ENCODE peak calls at places on chromosomes 4 and X, in seven cellular contexts. One of them, this sample, is unnamed.

GRCh38 chr4:82482387-82482786 is 52.0 kb downstream of the ENOPH1 start:
- DNase-seq in HS-5: no peak
- DNase-seq in activated CD4-positive, alpha-beta T cell treated with anti-CD3 and anti-CD28 coated beads, Interleukin-2, amount 10 ng/mL, durations not matched to agents 7 days and 5 days: no peak
- DNase-seq in germinal center: no peak
- DNase-seq in activated gamma-delta T cell treated with Interleukin-2 at 50 U/mL for 16 hours: no peak
- DNase-seq in iPS-NIHi11: no peak
- DNase-seq in activated naive CD8-positive, alpha-beta T cell treated with anti-CD3 and anti-CD28 coated beads, Interleukin-2, amount 50 U/mL, for 24 hours: no peak
- DNase-seq in this sample: no peak

GRCh38 chr4:155305619-155306018 is 71.1 kb downstream of the MAP9 start:
- DNase-seq in HS-5: no peak
- DNase-seq in activated CD4-positive, alpha-beta T cell treated with anti-CD3 and anti-CD28 coated beads, Interleukin-2, amount 10 ng/mL, durations not matched to agents 7 days and 5 days: no peak
- DNase-seq in germinal center: no peak
- DNase-seq in activated gamma-delta T cell treated with Interleukin-2 at 50 U/mL for 16 hours: no peak
- DNase-seq in iPS-NIHi11: no peak
- DNase-seq in activated naive CD8-positive, alpha-beta T cell treated with anti-CD3 and anti-CD28 coated beads, Interleukin-2, amount 50 U/mL, for 24 hours: no peak
- DNase-seq in this sample: no peak

GRCh38 chrX:34491126-34491525 is 166.0 kb downstream of the TMEM47 start:
- DNase-seq in HS-5: no peak
- DNase-seq in activated CD4-positive, alpha-beta T cell treated with anti-CD3 and anti-CD28 coated beads, Interleukin-2, amount 10 ng/mL, durations not matched to agents 7 days and 5 days: no peak
- DNase-seq in germinal center: no peak
- DNase-seq in activated gamma-delta T cell treated with Interleukin-2 at 50 U/mL for 16 hours: no peak
- DNase-seq in iPS-NIHi11: no peak
- DNase-seq in activated naive CD8-positive, alpha-beta T cell treated with anti-CD3 and anti-CD28 coated beads, Interleukin-2, amount 50 U/mL, for 24 hours: no peak
- DNase-seq in this sample: no peak

GRCh38 chr4:6575503-6576240 is 683 bp downstream of the MAN2B2 start:
- DNase-seq in HS-5: no peak
- DNase-seq in activated CD4-positive, alpha-beta T cell treated with anti-CD3 and anti-CD28 coated beads, Interleukin-2, amount 10 ng/mL, durations not matched to agents 7 days and 5 days: no peak
- DNase-seq in germinal center: no peak
- DNase-seq in activated gamma-delta T cell treated with Interleukin-2 at 50 U/mL for 16 hours: no peak
- DNase-seq in iPS-NIHi11: no peak
- DNase-seq in activated naive CD8-positive, alpha-beta T cell treated with anti-CD3 and anti-CD28 coated beads, Interleukin-2, amount 50 U/mL, for 24 hours: no peak
- DNase-seq in this sample: no peak

GRCh38 chr4:6410078-6410477 is 62.3 kb downstream of the PPP2R2C start:
- DNase-seq in HS-5: no peak
- DNase-seq in activated CD4-positive, alpha-beta T cell treated with anti-CD3 and anti-CD28 coated beads, Interleukin-2, amount 10 ng/mL, durations not matched to agents 7 days and 5 days: no peak
- DNase-seq in germinal center: no peak
- DNase-seq in activated gamma-delta T cell treated with Interleukin-2 at 50 U/mL for 16 hours: no peak
- DNase-seq in iPS-NIHi11: no peak
- DNase-seq in activated naive CD8-positive, alpha-beta T cell treated with anti-CD3 and anti-CD28 coated beads, Interleukin-2, amount 50 U/mL, for 24 hours: no peak
- DNase-seq in this sample: no peak

GRCh38 chr4:107721436-107722090 is 1.5 kb upstream of the PAPSS1 start:
- DNase-seq in HS-5: no peak
- DNase-seq in activated CD4-positive, alpha-beta T cell treated with anti-CD3 and anti-CD28 coated beads, Interleukin-2, amount 10 ng/mL, durations not matched to agents 7 days and 5 days: peak
- DNase-seq in germinal center: peak
- DNase-seq in activated gamma-delta T cell treated with Interleukin-2 at 50 U/mL for 16 hours: peak
- DNase-seq in iPS-NIHi11: peak
- DNase-seq in activated naive CD8-positive, alpha-beta T cell treated with anti-CD3 and anti-CD28 coated beads, Interleukin-2, amount 50 U/mL, for 24 hours: peak
- DNase-seq in this sample: no peak

GRCh38 chr4:38467296-38467695 is 196.7 kb upstream of the KLF3 start:
- DNase-seq in HS-5: no peak
- DNase-seq in activated CD4-positive, alpha-beta T cell treated with anti-CD3 and anti-CD28 coated beads, Interleukin-2, amount 10 ng/mL, durations not matched to agents 7 days and 5 days: no peak
- DNase-seq in germinal center: no peak
- DNase-seq in activated gamma-delta T cell treated with Interleukin-2 at 50 U/mL for 16 hours: no peak
- DNase-seq in iPS-NIHi11: no peak
- DNase-seq in activated naive CD8-positive, alpha-beta T cell treated with anti-CD3 and anti-CD28 coated beads, Interleukin-2, amount 50 U/mL, for 24 hours: no peak
- DNase-seq in this sample: no peak

GRCh38 chr4:152996101-152996500 is 60.0 kb downstream of the FHDC1 start:
- DNase-seq in HS-5: no peak
- DNase-seq in activated CD4-positive, alpha-beta T cell treated with anti-CD3 and anti-CD28 coated beads, Interleukin-2, amount 10 ng/mL, durations not matched to agents 7 days and 5 days: no peak
- DNase-seq in germinal center: no peak
- DNase-seq in activated gamma-delta T cell treated with Interleukin-2 at 50 U/mL for 16 hours: no peak
- DNase-seq in iPS-NIHi11: no peak
- DNase-seq in activated naive CD8-positive, alpha-beta T cell treated with anti-CD3 and anti-CD28 coated beads, Interleukin-2, amount 50 U/mL, for 24 hours: no peak
- DNase-seq in this sample: no peak

GRCh38 chrX:125293792-125294780 is 25.6 kb upstream of the TEX13C start:
- DNase-seq in HS-5: no peak
- DNase-seq in activated CD4-positive, alpha-beta T cell treated with anti-CD3 and anti-CD28 coated beads, Interleukin-2, amount 10 ng/mL, durations not matched to agents 7 days and 5 days: no peak
- DNase-seq in germinal center: no peak
- DNase-seq in activated gamma-delta T cell treated with Interleukin-2 at 50 U/mL for 16 hours: no peak
- DNase-seq in iPS-NIHi11: no peak
- DNase-seq in activated naive CD8-positive, alpha-beta T cell treated with anti-CD3 and anti-CD28 coated beads, Interleukin-2, amount 50 U/mL, for 24 hours: no peak
- DNase-seq in this sample: no peak

GRCh38 chr4:1668488-1668840 is 15.6 kb downstream of the FAM53A start:
- DNase-seq in HS-5: no peak
- DNase-seq in activated CD4-positive, alpha-beta T cell treated with anti-CD3 and anti-CD28 coated beads, Interleukin-2, amount 10 ng/mL, durations not matched to agents 7 days and 5 days: no peak
- DNase-seq in germinal center: no peak
- DNase-seq in activated gamma-delta T cell treated with Interleukin-2 at 50 U/mL for 16 hours: no peak
- DNase-seq in iPS-NIHi11: no peak
- DNase-seq in activated naive CD8-positive, alpha-beta T cell treated with anti-CD3 and anti-CD28 coated beads, Interleukin-2, amount 50 U/mL, for 24 hours: no peak
- DNase-seq in this sample: no peak

GRCh38 chr4:20101831-20102230 is 149.9 kb upstream of the SLIT2 start:
- DNase-seq in HS-5: no peak
- DNase-seq in activated CD4-positive, alpha-beta T cell treated with anti-CD3 and anti-CD28 coated beads, Interleukin-2, amount 10 ng/mL, durations not matched to agents 7 days and 5 days: no peak
- DNase-seq in germinal center: no peak
- DNase-seq in activated gamma-delta T cell treated with Interleukin-2 at 50 U/mL for 16 hours: no peak
- DNase-seq in iPS-NIHi11: no peak
- DNase-seq in activated naive CD8-positive, alpha-beta T cell treated with anti-CD3 and anti-CD28 coated beads, Interleukin-2, amount 50 U/mL, for 24 hours: no peak
- DNase-seq in this sample: no peak

GRCh38 chrX:37291924-37292323 is 57.2 kb upstream of the PRRG1 start:
- DNase-seq in HS-5: no peak
- DNase-seq in activated CD4-positive, alpha-beta T cell treated with anti-CD3 and anti-CD28 coated beads, Interleukin-2, amount 10 ng/mL, durations not matched to agents 7 days and 5 days: no peak
- DNase-seq in germinal center: no peak
- DNase-seq in activated gamma-delta T cell treated with Interleukin-2 at 50 U/mL for 16 hours: no peak
- DNase-seq in iPS-NIHi11: no peak
- DNase-seq in activated naive CD8-positive, alpha-beta T cell treated with anti-CD3 and anti-CD28 coated beads, Interleukin-2, amount 50 U/mL, for 24 hours: no peak
- DNase-seq in this sample: no peak

GRCh38 chr4:31844350-31844749 is 1124.2 kb downstream of the PCDH7 start:
- DNase-seq in HS-5: no peak
- DNase-seq in activated CD4-positive, alpha-beta T cell treated with anti-CD3 and anti-CD28 coated beads, Interleukin-2, amount 10 ng/mL, durations not matched to agents 7 days and 5 days: no peak
- DNase-seq in germinal center: no peak
- DNase-seq in activated gamma-delta T cell treated with Interleukin-2 at 50 U/mL for 16 hours: no peak
- DNase-seq in iPS-NIHi11: no peak
- DNase-seq in activated naive CD8-positive, alpha-beta T cell treated with anti-CD3 and anti-CD28 coated beads, Interleukin-2, amount 50 U/mL, for 24 hours: no peak
- DNase-seq in this sample: no peak

GRCh38 chr4:187258651-187259401 is 535.2 kb upstream of the FAT1 start:
- DNase-seq in HS-5: no peak
- DNase-seq in activated CD4-positive, alpha-beta T cell treated with anti-CD3 and anti-CD28 coated beads, Interleukin-2, amount 10 ng/mL, durations not matched to agents 7 days and 5 days: no peak
- DNase-seq in germinal center: no peak
- DNase-seq in activated gamma-delta T cell treated with Interleukin-2 at 50 U/mL for 16 hours: no peak
- DNase-seq in iPS-NIHi11: peak
- DNase-seq in activated naive CD8-positive, alpha-beta T cell treated with anti-CD3 and anti-CD28 coated beads, Interleukin-2, amount 50 U/mL, for 24 hours: no peak
- DNase-seq in this sample: no peak

GRCh38 chr4:182806259-182807252 is 110.6 kb downstream of the DCTD start:
- DNase-seq in HS-5: peak
- DNase-seq in activated CD4-positive, alpha-beta T cell treated with anti-CD3 and anti-CD28 coated beads, Interleukin-2, amount 10 ng/mL, durations not matched to agents 7 days and 5 days: peak
- DNase-seq in germinal center: peak
- DNase-seq in activated gamma-delta T cell treated with Interleukin-2 at 50 U/mL for 16 hours: peak
- DNase-seq in iPS-NIHi11: peak
- DNase-seq in activated naive CD8-positive, alpha-beta T cell treated with anti-CD3 and anti-CD28 coated beads, Interleukin-2, amount 50 U/mL, for 24 hours: peak
- DNase-seq in this sample: peak

GRCh38 chrX:136586386-136586785 is 54.4 kb downstream of the VGLL1 start:
- DNase-seq in HS-5: no peak
- DNase-seq in activated CD4-positive, alpha-beta T cell treated with anti-CD3 and anti-CD28 coated beads, Interleukin-2, amount 10 ng/mL, durations not matched to agents 7 days and 5 days: peak
- DNase-seq in germinal center: no peak
- DNase-seq in activated gamma-delta T cell treated with Interleukin-2 at 50 U/mL for 16 hours: peak
- DNase-seq in iPS-NIHi11: no peak
- DNase-seq in activated naive CD8-positive, alpha-beta T cell treated with anti-CD3 and anti-CD28 coated beads, Interleukin-2, amount 50 U/mL, for 24 hours: no peak
- DNase-seq in this sample: no peak

GRCh38 chr4:13430834-13431568 is 53.1 kb downstream of the RAB28 start:
- DNase-seq in HS-5: no peak
- DNase-seq in activated CD4-positive, alpha-beta T cell treated with anti-CD3 and anti-CD28 coated beads, Interleukin-2, amount 10 ng/mL, durations not matched to agents 7 days and 5 days: no peak
- DNase-seq in germinal center: no peak
- DNase-seq in activated gamma-delta T cell treated with Interleukin-2 at 50 U/mL for 16 hours: no peak
- DNase-seq in iPS-NIHi11: peak
- DNase-seq in activated naive CD8-positive, alpha-beta T cell treated with anti-CD3 and anti-CD28 coated beads, Interleukin-2, amount 50 U/mL, for 24 hours: no peak
- DNase-seq in this sample: no peak

GRCh38 chr4:101944649-101945048 is 154.1 kb downstream of the BANK1 start:
- DNase-seq in HS-5: no peak
- DNase-seq in activated CD4-positive, alpha-beta T cell treated with anti-CD3 and anti-CD28 coated beads, Interleukin-2, amount 10 ng/mL, durations not matched to agents 7 days and 5 days: no peak
- DNase-seq in germinal center: no peak
- DNase-seq in activated gamma-delta T cell treated with Interleukin-2 at 50 U/mL for 16 hours: no peak
- DNase-seq in iPS-NIHi11: no peak
- DNase-seq in activated naive CD8-positive, alpha-beta T cell treated with anti-CD3 and anti-CD28 coated beads, Interleukin-2, amount 50 U/mL, for 24 hours: no peak
- DNase-seq in this sample: no peak

GRCh38 chr4:86963697-86964096 is 28.9 kb downstream of the AFF1 start:
- DNase-seq in HS-5: no peak
- DNase-seq in activated CD4-positive, alpha-beta T cell treated with anti-CD3 and anti-CD28 coated beads, Interleukin-2, amount 10 ng/mL, durations not matched to agents 7 days and 5 days: no peak
- DNase-seq in germinal center: no peak
- DNase-seq in activated gamma-delta T cell treated with Interleukin-2 at 50 U/mL for 16 hours: no peak
- DNase-seq in iPS-NIHi11: no peak
- DNase-seq in activated naive CD8-positive, alpha-beta T cell treated with anti-CD3 and anti-CD28 coated beads, Interleukin-2, amount 50 U/mL, for 24 hours: no peak
- DNase-seq in this sample: no peak

GRCh38 chr4:19694829-19695228 is 556.9 kb upstream of the SLIT2 start:
- DNase-seq in HS-5: no peak
- DNase-seq in activated CD4-positive, alpha-beta T cell treated with anti-CD3 and anti-CD28 coated beads, Interleukin-2, amount 10 ng/mL, durations not matched to agents 7 days and 5 days: no peak
- DNase-seq in germinal center: no peak
- DNase-seq in activated gamma-delta T cell treated with Interleukin-2 at 50 U/mL for 16 hours: no peak
- DNase-seq in iPS-NIHi11: no peak
- DNase-seq in activated naive CD8-positive, alpha-beta T cell treated with anti-CD3 and anti-CD28 coated beads, Interleukin-2, amount 50 U/mL, for 24 hours: no peak
- DNase-seq in this sample: no peak

GRCh38 chr4:165873298-165874071 is 448 bp downstream of the TLL1 start:
- DNase-seq in HS-5: no peak
- DNase-seq in activated CD4-positive, alpha-beta T cell treated with anti-CD3 and anti-CD28 coated beads, Interleukin-2, amount 10 ng/mL, durations not matched to agents 7 days and 5 days: no peak
- DNase-seq in germinal center: peak
- DNase-seq in activated gamma-delta T cell treated with Interleukin-2 at 50 U/mL for 16 hours: no peak
- DNase-seq in iPS-NIHi11: peak
- DNase-seq in activated naive CD8-positive, alpha-beta T cell treated with anti-CD3 and anti-CD28 coated beads, Interleukin-2, amount 50 U/mL, for 24 hours: peak
- DNase-seq in this sample: peak

GRCh38 chr4:40564815-40565505 is 64.7 kb downstream of the RBM47 start:
- DNase-seq in HS-5: no peak
- DNase-seq in activated CD4-positive, alpha-beta T cell treated with anti-CD3 and anti-CD28 coated beads, Interleukin-2, amount 10 ng/mL, durations not matched to agents 7 days and 5 days: no peak
- DNase-seq in germinal center: no peak
- DNase-seq in activated gamma-delta T cell treated with Interleukin-2 at 50 U/mL for 16 hours: no peak
- DNase-seq in iPS-NIHi11: peak
- DNase-seq in activated naive CD8-positive, alpha-beta T cell treated with anti-CD3 and anti-CD28 coated beads, Interleukin-2, amount 50 U/mL, for 24 hours: no peak
- DNase-seq in this sample: no peak

GRCh38 chr4:90995996-90996395 is 868.8 kb downstream of the CCSER1 start:
- DNase-seq in HS-5: no peak
- DNase-seq in activated CD4-positive, alpha-beta T cell treated with anti-CD3 and anti-CD28 coated beads, Interleukin-2, amount 10 ng/mL, durations not matched to agents 7 days and 5 days: no peak
- DNase-seq in germinal center: no peak
- DNase-seq in activated gamma-delta T cell treated with Interleukin-2 at 50 U/mL for 16 hours: no peak
- DNase-seq in iPS-NIHi11: no peak
- DNase-seq in activated naive CD8-positive, alpha-beta T cell treated with anti-CD3 and anti-CD28 coated beads, Interleukin-2, amount 50 U/mL, for 24 hours: no peak
- DNase-seq in this sample: no peak

GRCh38 chrX:14095702-14096101 is 66.0 kb upstream of the GEMIN8 start:
- DNase-seq in HS-5: peak
- DNase-seq in activated CD4-positive, alpha-beta T cell treated with anti-CD3 and anti-CD28 coated beads, Interleukin-2, amount 10 ng/mL, durations not matched to agents 7 days and 5 days: peak
- DNase-seq in germinal center: peak
- DNase-seq in activated gamma-delta T cell treated with Interleukin-2 at 50 U/mL for 16 hours: peak
- DNase-seq in iPS-NIHi11: peak
- DNase-seq in activated naive CD8-positive, alpha-beta T cell treated with anti-CD3 and anti-CD28 coated beads, Interleukin-2, amount 50 U/mL, for 24 hours: peak
- DNase-seq in this sample: no peak

GRCh38 chr4:113978105-113978504 is 1.3 kb downstream of the ARSJ start:
- DNase-seq in HS-5: no peak
- DNase-seq in activated CD4-positive, alpha-beta T cell treated with anti-CD3 and anti-CD28 coated beads, Interleukin-2, amount 10 ng/mL, durations not matched to agents 7 days and 5 days: no peak
- DNase-seq in germinal center: no peak
- DNase-seq in activated gamma-delta T cell treated with Interleukin-2 at 50 U/mL for 16 hours: no peak
- DNase-seq in iPS-NIHi11: no peak
- DNase-seq in activated naive CD8-positive, alpha-beta T cell treated with anti-CD3 and anti-CD28 coated beads, Interleukin-2, amount 50 U/mL, for 24 hours: no peak
- DNase-seq in this sample: no peak

GRCh38 chr4:10164877-10165283 is 48.3 kb upstream of the WDR1 start:
- DNase-seq in HS-5: no peak
- DNase-seq in activated CD4-positive, alpha-beta T cell treated with anti-CD3 and anti-CD28 coated beads, Interleukin-2, amount 10 ng/mL, durations not matched to agents 7 days and 5 days: no peak
- DNase-seq in germinal center: peak
- DNase-seq in activated gamma-delta T cell treated with Interleukin-2 at 50 U/mL for 16 hours: no peak
- DNase-seq in iPS-NIHi11: peak
- DNase-seq in activated naive CD8-positive, alpha-beta T cell treated with anti-CD3 and anti-CD28 coated beads, Interleukin-2, amount 50 U/mL, for 24 hours: peak
- DNase-seq in this sample: no peak

GRCh38 chr4:20353646-20354045 is 101.9 kb downstream of the SLIT2 start:
- DNase-seq in HS-5: no peak
- DNase-seq in activated CD4-positive, alpha-beta T cell treated with anti-CD3 and anti-CD28 coated beads, Interleukin-2, amount 10 ng/mL, durations not matched to agents 7 days and 5 days: no peak
- DNase-seq in germinal center: no peak
- DNase-seq in activated gamma-delta T cell treated with Interleukin-2 at 50 U/mL for 16 hours: no peak
- DNase-seq in iPS-NIHi11: no peak
- DNase-seq in activated naive CD8-positive, alpha-beta T cell treated with anti-CD3 and anti-CD28 coated beads, Interleukin-2, amount 50 U/mL, for 24 hours: no peak
- DNase-seq in this sample: no peak